ENCODE peak calls at places on chromosomes 2 and 18, in four cellular contexts. One of them, this sample, is unnamed. For H3K4me1, the result is how much of the 10 kb centered on the place peaks cover.

GRCh38 chr2:8300216-8300615 is 381.6 kb upstream of the ID2 start:
- DNase-seq in IMR-90: no peak
- DNase-seq in GM12878: no peak
- DNase-seq in K562: no peak
- DNase-seq in this sample: no peak

GRCh38 chr2:168649562-168649961 is 152.9 kb upstream of the NOSTRIN start:
- DNase-seq in IMR-90: no peak
- DNase-seq in GM12878: no peak
- DNase-seq in K562: no peak
- DNase-seq in this sample: no peak

GRCh38 chr2:119590873-119591272 is 46.6 kb downstream of the CFAP221 start:
- DNase-seq in IMR-90: no peak
- DNase-seq in GM12878: no peak
- DNase-seq in K562: peak
- DNase-seq in this sample: no peak

GRCh38 chr2:6880200-6880733 is 2.7 kb downstream of the RSAD2 start:
- DNase-seq in IMR-90: no peak
- DNase-seq in GM12878: no peak
- DNase-seq in K562: peak
- DNase-seq in this sample: no peak

GRCh38 chr2:64943387-64944150 is 45.6 kb upstream of the SLC1A4 start:
- DNase-seq in IMR-90: peak
- DNase-seq in GM12878: no peak
- DNase-seq in K562: no peak
- DNase-seq in this sample: no peak

GRCh38 chr2:44997948-44998347 is 11.3 kb downstream of the SIX2 start:
- DNase-seq in IMR-90: no peak
- DNase-seq in GM12878: no peak
- DNase-seq in K562: no peak
- DNase-seq in this sample: no peak

GRCh38 chr2:226426292-226426736 is 373.3 kb downstream of the IRS1 start:
- DNase-seq in IMR-90: peak
- DNase-seq in GM12878: no peak
- DNase-seq in K562: no peak
- DNase-seq in this sample: no peak

GRCh38 chr2:189149981-189150380 is 29.6 kb downstream of the COL5A2 start:
- DNase-seq in IMR-90: peak
- DNase-seq in GM12878: no peak
- DNase-seq in K562: no peak
- DNase-seq in this sample: peak

GRCh38 chr2:96146151-96146880 is 1.1 kb upstream of the DUSP2 start:
- DNase-seq in IMR-90: peak
- DNase-seq in GM12878: peak
- DNase-seq in K562: peak
- DNase-seq in this sample: no peak

GRCh38 chr2:169363570-169364150 is 1.3 kb upstream of the LRP2 start:
- DNase-seq in IMR-90: no peak
- DNase-seq in GM12878: no peak
- DNase-seq in K562: peak
- DNase-seq in this sample: peak

GRCh38 chr2:26273501-26273900 is 28.8 kb downstream of the HADHB start:
- DNase-seq in IMR-90: peak
- DNase-seq in GM12878: no peak
- DNase-seq in K562: no peak
- DNase-seq in this sample: no peak

GRCh38 chr2:236215196-236215595 is 47.0 kb upstream of the GBX2 start:
- DNase-seq in IMR-90: no peak
- DNase-seq in GM12878: no peak
- DNase-seq in K562: no peak
- DNase-seq in this sample: no peak

GRCh38 chr18:31684279-31685096 is at the start of gene B4GALT6:
- DNase-seq in IMR-90: no peak
- DNase-seq in GM12878: no peak
- DNase-seq in K562: peak
- DNase-seq in this sample: peak

GRCh38 chr18:50654658-50655550 is 95.0 kb downstream of the MAPK4 start:
- DNase-seq in IMR-90: no peak
- DNase-seq in GM12878: no peak
- DNase-seq in K562: no peak
- DNase-seq in this sample: no peak

GRCh38 chr2:43268066-43268971 is 41.9 kb upstream of the ZFP36L2 start:
- DNase-seq in IMR-90: no peak
- DNase-seq in GM12878: no peak
- DNase-seq in K562: no peak
- DNase-seq in this sample: no peak

GRCh38 chr18:45386256-45386655 is 229.0 kb upstream of the SLC14A2 start:
- DNase-seq in IMR-90: peak
- DNase-seq in GM12878: no peak
- DNase-seq in K562: peak
- DNase-seq in this sample: peak

GRCh38 chr2:217610411-217610814 is 392.4 kb downstream of the TNS1 start:
- DNase-seq in IMR-90: no peak
- DNase-seq in GM12878: peak
- DNase-seq in K562: no peak
- DNase-seq in this sample: no peak

GRCh38 chr2:98389248-98389605 is 43.0 kb downstream of the CNGA3 start:
- DNase-seq in IMR-90: no peak
- DNase-seq in GM12878: no peak
- DNase-seq in K562: no peak
- DNase-seq in this sample: no peak

GRCh38 chr2:84971799-84972790 is 1.1 kb downstream of the KCMF1 start:
- DNase-seq in IMR-90: peak
- DNase-seq in GM12878: no peak
- DNase-seq in K562: peak
- DNase-seq in this sample: peak

GRCh38 chr2:11539317-11540147 is 5.7 kb downstream of the GREB1 start:
- DNase-seq in IMR-90: no peak
- DNase-seq in GM12878: no peak
- DNase-seq in K562: no peak
- DNase-seq in this sample: no peak

GRCh38 chr2:197191948-197192338 is 118.6 kb downstream of the ANKRD44 start:
- DNase-seq in IMR-90: no peak
- DNase-seq in GM12878: no peak
- DNase-seq in K562: no peak
- DNase-seq in this sample: no peak

GRCh38 chr2:219722276-219722883 is 95.0 kb downstream of the SLC4A3 start:
- DNase-seq in IMR-90: no peak
- DNase-seq in GM12878: no peak
- DNase-seq in K562: no peak
- DNase-seq in this sample: no peak

GRCh38 chr18:35076556-35076955 is 35.3 kb downstream of the MAPRE2 start:
- DNase-seq in IMR-90: peak
- DNase-seq in GM12878: no peak
- DNase-seq in K562: no peak
- DNase-seq in this sample: peak

GRCh38 chr18:12032786-12033642 is 51.7 kb downstream of the IMPA2 start:
- DNase-seq in IMR-90: peak
- DNase-seq in GM12878: no peak
- DNase-seq in K562: no peak
- DNase-seq in this sample: no peak

GRCh38 chr2:223815884-223816570 is 21.4 kb downstream of the AP1S3 start:
- DNase-seq in IMR-90: no peak
- DNase-seq in GM12878: no peak
- DNase-seq in K562: no peak
- DNase-seq in this sample: peak

GRCh38 chr2:97011977-97012569 is 25.7 kb upstream of the FAM178B start:
- DNase-seq in IMR-90: peak
- DNase-seq in GM12878: peak
- DNase-seq in K562: peak
- DNase-seq in this sample: peak

GRCh38 chr2:127637725-127638252 is 8.2 kb upstream of the GPR17 start:
- DNase-seq in IMR-90: peak
- DNase-seq in GM12878: no peak
- DNase-seq in K562: peak
- DNase-seq in this sample: peak

GRCh38 chr2:172465417-172466334 is 38.3 kb downstream of the ITGA6 start:
- DNase-seq in IMR-90: peak
- DNase-seq in GM12878: no peak
- DNase-seq in K562: peak
- DNase-seq in this sample: peak

GRCh38 chr2:26013668-26014067 is 20.2 kb upstream of the RAB10 start:
- DNase-seq in IMR-90: no peak
- DNase-seq in GM12878: no peak
- DNase-seq in K562: no peak
- DNase-seq in this sample: no peak

GRCh38 chr2:9965119-9965822 is 13.8 kb downstream of the GRHL1 start:
- DNase-seq in IMR-90: no peak
- DNase-seq in GM12878: no peak
- DNase-seq in K562: no peak
- DNase-seq in this sample: no peak
- H3K4me1 ChIP-seq in IMR-90: under half
- H3K4me1 ChIP-seq in GM12878: under half
- H3K4me1 ChIP-seq in K562: under half
- H3K4me1 ChIP-seq in this sample: under half

GRCh38 chr2:60219536-60219935 is 333.9 kb downstream of the BCL11A start:
- DNase-seq in IMR-90: no peak
- DNase-seq in GM12878: no peak
- DNase-seq in K562: no peak
- DNase-seq in this sample: no peak
- TF ChIP-seq FOS in IMR-90: no peak
- TF ChIP-seq FOS in GM12878: no peak
- TF ChIP-seq FOS in K562: no peak
- TF ChIP-seq FOS in this sample: no peak

GRCh38 chr2:76202866-76203265 is 492.2 kb upstream of the GCFC2 start:
- DNase-seq in IMR-90: no peak
- DNase-seq in GM12878: no peak
- DNase-seq in K562: no peak
- DNase-seq in this sample: no peak
- H3K4me1 ChIP-seq in IMR-90: under half
- H3K4me1 ChIP-seq in GM12878: under half
- H3K4me1 ChIP-seq in K562: under half
- H3K4me1 ChIP-seq in this sample: under half

DNA sequence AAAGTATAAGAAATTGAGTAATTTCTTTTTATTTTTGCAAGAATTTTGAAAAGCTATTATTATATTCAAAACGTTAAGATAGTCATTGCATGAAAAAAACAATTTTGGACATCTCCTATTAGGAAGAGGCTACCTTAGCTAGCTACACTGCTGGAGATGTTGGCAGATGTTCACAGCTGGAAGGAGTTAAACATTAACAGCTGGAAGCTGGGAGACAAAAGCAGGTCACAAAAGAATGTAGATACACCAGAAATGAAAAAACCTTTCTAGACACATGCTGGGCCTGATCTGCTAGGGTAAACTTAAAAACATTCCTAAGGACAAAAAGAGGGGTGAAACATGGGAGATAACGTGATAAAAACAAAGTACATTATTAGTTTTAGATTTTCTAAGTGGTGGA is 84.4 kb downstream of the SESTD1 start:
- DNase-seq in IMR-90: no peak
- DNase-seq in GM12878: no peak
- DNase-seq in K562: no peak
- DNase-seq in this sample: no peak
- TF ChIP-seq FOS in IMR-90: no peak
- TF ChIP-seq FOS in GM12878: no peak
- TF ChIP-seq FOS in K562: no peak
- TF ChIP-seq FOS in this sample: no peak

GRCh38 chr2:187527262-187527661 is 27.0 kb downstream of the TFPI start:
- DNase-seq in IMR-90: peak
- DNase-seq in GM12878: no peak
- DNase-seq in K562: no peak
- DNase-seq in this sample: peak
- H3K4me1 ChIP-seq in IMR-90: under half
- H3K4me1 ChIP-seq in GM12878: under half
- H3K4me1 ChIP-seq in K562: under half
- H3K4me1 ChIP-seq in this sample: half or more

DNA sequence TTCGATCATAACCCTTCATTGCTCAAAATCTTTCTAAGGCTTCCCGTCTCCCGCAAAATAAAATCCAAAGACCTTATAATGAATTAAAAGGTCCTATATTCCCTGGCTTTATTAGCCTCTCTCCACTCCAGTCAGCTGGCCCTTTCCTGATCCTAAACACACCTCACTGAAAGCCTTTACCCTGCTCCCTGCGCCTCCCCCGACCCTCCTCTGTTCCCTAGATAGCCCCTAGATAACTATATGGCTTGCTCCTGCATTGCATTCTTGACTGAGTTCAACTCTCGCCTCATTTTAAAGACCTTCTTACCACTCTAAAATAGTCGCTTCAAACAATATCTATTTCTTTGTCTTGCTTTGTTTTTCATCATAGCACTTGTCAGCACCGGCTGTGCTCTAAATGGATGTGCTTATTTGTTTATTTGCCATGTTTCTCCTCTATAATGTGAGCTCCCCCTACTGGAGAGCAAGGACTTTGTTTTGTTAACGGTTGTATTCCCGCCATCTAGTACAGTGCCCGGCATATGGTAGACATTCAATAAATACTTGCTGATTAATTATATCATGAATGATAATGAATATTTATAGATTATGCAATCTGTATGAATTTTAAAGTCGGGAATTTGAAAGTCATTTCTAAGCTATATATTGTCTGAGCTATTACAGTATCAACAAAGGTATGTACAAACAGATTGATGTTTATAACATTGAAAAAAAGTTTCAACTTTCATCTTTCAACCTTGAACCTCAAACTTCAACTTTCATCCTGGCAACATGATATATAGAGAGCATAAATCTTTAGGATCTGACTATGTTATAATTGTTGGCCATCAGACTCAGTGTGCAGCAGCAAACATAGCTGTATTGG is 32.4 kb upstream of the VIT start:
- DNase-seq in IMR-90: peak
- DNase-seq in GM12878: no peak
- DNase-seq in K562: peak
- DNase-seq in this sample: peak
- TF ChIP-seq FOS in IMR-90: no peak
- TF ChIP-seq FOS in GM12878: no peak
- TF ChIP-seq FOS in K562: no peak
- TF ChIP-seq FOS in this sample: no peak

This sample was measured in endothelial cell of umbilical vein.